ENCODE peak calls at places on chromosomes 6 and 20, in four cellular contexts. R is T47D, Y is aorta, B is ACHN. T is an unnamed sample.
A peak's percentile ranks its signal among the peaks of the same experiment; 100 is the strongest.

GRCh38 chr6:157761331-157761921 is 61.6 kb upstream of the SNX9 start:
- DNase-seq in R (no peak), Y (no peak), B (peak; percentile 53), T (no peak)

GRCh38 chr20:50242863-50243609 is 52.4 kb downstream of the CEBPB start:
- DNase-seq in R (no peak), Y (no peak), B (no peak), T (no peak)

GRCh38 chr6:156953478-156954146 is 176.4 kb downstream of the ARID1B start:
- DNase-seq in R (no peak), Y (no peak), B (peak; percentile 87), T (no peak)

GRCh38 chr20:38728911-38729642 is 4.8 kb downstream of the SLC32A1 start:
- DNase-seq in R (no peak), Y (no peak), B (no peak), T (no peak)

GRCh38 chr20:53576195-53576580 is 17.5 kb downstream of the ZNF217 start:
- DNase-seq in R (no peak), Y (no peak), B (no peak), T (no peak)

GRCh38 chr20:50467618-50468373 is 42.4 kb upstream of the PTPN1 start:
- DNase-seq in R (peak; percentile 86), Y (no peak), B (peak; percentile 20), T (no peak)

GRCh38 chr6:79425589-79426311 is 111.5 kb downstream of the LCA5 start:
- DNase-seq in R (no peak), Y (no peak), B (no peak), T (no peak)

GRCh38 chr20:16069416-16070010 is 503.7 kb downstream of the KIF16B start:
- DNase-seq in R (no peak), Y (no peak), B (no peak), T (no peak)

GRCh38 chr6:113719545-113719944 is 137.6 kb upstream of the MARCKS start:
- DNase-seq in R (no peak), Y (no peak), B (no peak), T (no peak)

GRCh38 chr20:1227121-1227582 is 1.3 kb downstream of the RAD21L1 start:
- DNase-seq in R (no peak), Y (no peak), B (no peak), T (no peak)

GRCh38 chr6:138844203-138844602 is 48.3 kb downstream of the ECT2L start:
- DNase-seq in R (no peak), Y (no peak), B (no peak), T (no peak)

GRCh38 chr6:45569210-45569945 is 191.6 kb upstream of the SUPT3H start:
- DNase-seq in R (no peak), Y (no peak), B (no peak), T (no peak)

GRCh38 chr6:137033828-137034227 is 10.9 kb downstream of the IL20RA start:
- DNase-seq in R (no peak), Y (no peak), B (no peak), T (no peak)

GRCh38 chr6:5728726-5729434 is 277.8 kb downstream of the NRN1 start:
- DNase-seq in R (no peak), Y (no peak), B (no peak), T (no peak)

GRCh38 chr6:153702671-153703070 is 336.4 kb upstream of the OPRM1 start:
- DNase-seq in R (no peak), Y (no peak), B (no peak), T (no peak)

GRCh38 chr6:137705166-137706064 is 161.6 kb upstream of the TNFAIP3 start:
- DNase-seq in R (peak; percentile 52), Y (no peak), B (peak; percentile 53), T (no peak)

GRCh38 chr6:156995502-156995901 is 218.3 kb downstream of the ARID1B start:
- DNase-seq in R (no peak), Y (no peak), B (no peak), T (no peak)

GRCh38 chr6:158185729-158186456 is 17.7 kb downstream of the GTF2H5 start:
- DNase-seq in R (no peak), Y (no peak), B (no peak), T (no peak)

GRCh38 chr20:59705651-59706101 is 101.3 kb downstream of the PHACTR3 start:
- DNase-seq in R (no peak), Y (no peak), B (no peak), T (no peak)

GRCh38 chr20:52004720-52005119 is 186.9 kb downstream of the ZFP64 start:
- DNase-seq in R (no peak), Y (no peak), B (no peak), T (no peak)

T was measured in cortex of kidney.